ENCODE peak calls at places on chromosomes 11 and 22, in eight cellular contexts. I is kidney, H is Peyer's patch, J is breast epithelium, O is upper lobe of right lung, S is uterus, F is neural progenitor cell, Z is cardiac muscle cell. M is an unnamed sample.

GRCh38 chr11:35073691-35074382 is 65.1 kb upstream of the CD44 start:
- DNase-seq in S (no peak), J (no peak), H (no peak), Z (no peak), I (no peak), F (no peak), O (no peak), M (no peak)

GRCh38 chr22:23156286-23156685 is 11.0 kb downstream of the RAB36 start:
- DNase-seq in Z (no peak), H (no peak), I (no peak), S (no peak), F (no peak), O (no peak), J (no peak), M (no peak)

GRCh38 chr22:49705631-49706352 is 121.9 kb downstream of the BRD1 start:
- DNase-seq in Z (no peak), J (no peak), I (no peak), H (no peak), F (no peak), O (no peak), S (no peak), M (no peak)

GRCh38 chr11:16346975-16347374 is 9.4 kb downstream of the SOX6 start:
- DNase-seq in J (no peak), F (no peak), O (no peak), H (no peak), S (no peak), I (no peak), Z (no peak), M (no peak)

GRCh38 chr11:96307748-96308133 is 35.3 kb downstream of the MAML2 start:
- DNase-seq in H (no peak), S (no peak), F (no peak), I (no peak), J (no peak), O (no peak), Z (peak; percentile 90), M (no peak)

GRCh38 chr11:117876341-117877119 is at the start of gene FXYD6:
- DNase-seq in S (peak; percentile 81), F (peak; percentile 92), I (peak; percentile 94), H (no peak), O (peak; percentile 74), Z (peak; percentile 40), J (no peak), M (no peak)

GRCh38 chr22:48744283-48744641 is 1083.4 kb downstream of the BRD1 start:
- DNase-seq in I (no peak), S (no peak), Z (no peak), O (peak; percentile 53), H (no peak), F (no peak), J (peak; percentile 3), M (no peak)

GRCh38 chr11:89205378-89205777 is 27.7 kb downstream of the TYR start:
- DNase-seq in I (no peak), Z (no peak), F (no peak), J (no peak), O (no peak), S (no peak), H (no peak), M (no peak)

GRCh38 chr22:32331236-32331917 is 26.3 kb upstream of the RFPL3 start:
- DNase-seq in S (no peak), J (no peak), F (no peak), H (no peak), Z (no peak), I (no peak), O (peak; percentile 52), M (no peak)

GRCh38 chr22:26079009-26079408 is 90.3 kb upstream of the SEZ6L start:
- DNase-seq in H (no peak), J (no peak), S (no peak), O (no peak), F (peak; percentile 58), I (no peak), Z (no peak), M (no peak)

GRCh38 chr11:19444231-19444630 is 203.5 kb upstream of the E2F8 start:
- DNase-seq in J (no peak), S (no peak), Z (peak; percentile 74), F (no peak), O (no peak), H (no peak), I (no peak), M (no peak)

GRCh38 chr11:117443269-117444186 is 115.9 kb downstream of the CEP164 start:
- DNase-seq in F (peak; percentile 88), S (no peak), Z (peak; percentile 57), I (peak; percentile 81), J (no peak), O (peak; percentile 72), H (no peak), M (no peak)

GRCh38 chr11:76841923-76842452 is 18.7 kb upstream of the ACER3 start:
- DNase-seq in O (no peak), J (no peak), Z (no peak), F (no peak), S (no peak), H (no peak), I (no peak), M (no peak)

GRCh38 chr22:41656515-41656914 is 32.2 kb downstream of the SNU13 start:
- DNase-seq in H (no peak), F (no peak), I (no peak), O (no peak), S (no peak), J (no peak), Z (peak; percentile 14), M (no peak)

GRCh38 chr22:37630839-37631435 is 8.5 kb upstream of the SH3BP1 start:
- DNase-seq in J (no peak), H (no peak), S (no peak), F (no peak), Z (peak; percentile 55), I (no peak), O (no peak), M (no peak)

GRCh38 chr11:64226507-64227051 is 505 bp downstream of the NUDT22 start:
- DNase-seq in F (no peak), S (peak; percentile 43), I (peak; percentile 91), Z (no peak), O (peak; percentile 87), J (no peak), H (peak; percentile 85), M (peak; percentile 51)

GRCh38 chr11:74905326-74905725 is 43.6 kb downstream of the XRRA1 start:
- DNase-seq in Z (peak; percentile 50), O (no peak), H (no peak), F (no peak), S (no peak), I (no peak), J (no peak), M (no peak)

GRCh38 chr22:20052309-20053250 is 27.5 kb upstream of the DGCR8 start:
- DNase-seq in I (no peak), S (no peak), O (no peak), Z (no peak), H (no peak), J (no peak), F (no peak), M (no peak)

GRCh38 chr11:114624455-114625207 is 29.0 kb upstream of the NXPE4 start:
- DNase-seq in O (no peak), I (no peak), F (no peak), H (no peak), J (no peak), S (no peak), Z (no peak), M (no peak)

GRCh38 chr22:37492428-37493344 is 6.5 kb upstream of the MFNG start:
- DNase-seq in F (peak; percentile 70), J (no peak), Z (peak; percentile 67), H (peak; percentile 40), O (peak; percentile 63), I (no peak), S (no peak), M (peak; percentile 39)

GRCh38 chr11:3106736-3107524 is 49.7 kb upstream of the CARS1 start:
- DNase-seq in S (peak; percentile 13), H (no peak), Z (no peak), I (peak; percentile 60), F (no peak), O (peak; percentile 48), J (no peak), M (no peak)

GRCh38 chr11:61607920-61608599 is 27.2 kb upstream of the SYT7 start:
- DNase-seq in H (no peak), O (no peak), S (no peak), Z (no peak), J (no peak), I (no peak), F (no peak), M (no peak)
- H3K27ac ChIP-seq in H (peak overlapping the region; percentile 31), O (no peak overlapping the region), S (no peak overlapping the region), Z (no peak overlapping the region), J (peak overlapping the region; percentile 80), I (no peak overlapping the region), F (no peak overlapping the region), M (no peak overlapping the region)

DNA sequence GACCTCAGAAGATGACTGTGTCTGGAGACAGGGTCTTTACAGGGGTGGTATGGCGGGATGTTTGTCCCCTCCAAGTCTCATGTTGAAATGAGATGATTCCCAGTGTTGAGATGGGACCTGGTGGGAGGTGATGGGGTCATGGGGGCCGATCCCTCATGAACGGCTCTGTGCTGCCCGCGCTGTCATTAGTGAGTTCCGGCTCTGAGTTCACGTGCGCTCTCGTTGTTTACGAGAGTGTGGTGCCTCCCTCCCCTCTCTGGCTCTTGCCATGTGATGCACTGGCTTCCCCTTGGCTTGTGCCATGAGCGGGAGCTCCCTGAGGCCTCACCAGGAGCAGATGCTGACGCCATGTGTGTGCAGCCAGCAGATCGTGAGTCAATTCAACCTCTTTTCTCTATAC is 830.8 kb downstream of the TBC1D22A start:
- DNase-seq in O (peak; percentile 31), I (no peak), Z (no peak), H (no peak), J (no peak), F (no peak), S (no peak), M (no peak)
- TF ChIP-seq CTCF in O (no peak), I (no peak), Z (no peak), H (no peak), J (no peak), F (no peak), S (no peak), M (no peak)

GRCh38 chr11:134843735-134844134 is 431.7 kb upstream of the B3GAT1 start:
- DNase-seq in O (no peak), I (no peak), Z (no peak), F (no peak), H (no peak), J (no peak), S (no peak), M (no peak)
- H3K9me3 ChIP-seq in O (no peaks in the 10 kb centered on the region), I (no peaks in the 10 kb centered on the region), Z (no peaks in the 10 kb centered on the region), F (no peaks in the 10 kb centered on the region), H (no peaks in the 10 kb centered on the region), J (no peaks in the 10 kb centered on the region), S (no peaks in the 10 kb centered on the region), M (no peaks in the 10 kb centered on the region)

GRCh38 chr11:120827820-120828219 is 196.1 kb upstream of the TBCEL start:
- DNase-seq in Z (no peak), F (no peak), J (no peak), O (no peak), I (no peak), H (no peak), S (no peak), M (no peak)
- H3K27ac ChIP-seq in Z (no peak overlapping the region), F (no peak overlapping the region), J (no peak overlapping the region), O (no peak overlapping the region), I (no peak overlapping the region), H (no peak overlapping the region), S (no peak overlapping the region), M (no peak overlapping the region)

DNA sequence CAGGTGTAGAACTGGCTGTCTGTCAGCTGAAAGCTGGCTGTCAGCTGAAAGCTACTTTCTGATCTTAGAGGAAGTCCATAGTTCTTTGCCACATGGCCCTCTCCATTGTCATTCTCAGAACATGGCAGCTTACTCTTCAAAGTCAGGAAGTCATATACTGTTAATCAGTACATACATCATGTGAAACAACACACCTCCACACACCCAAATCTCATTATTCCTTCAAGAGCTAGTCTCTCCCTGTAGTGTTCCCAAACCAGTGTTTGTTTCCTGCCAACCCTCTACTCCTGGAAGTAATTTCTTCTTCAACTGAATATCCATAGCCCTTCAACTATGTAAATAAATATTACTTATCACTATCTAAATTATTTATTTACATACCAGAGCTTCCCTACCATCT is 58.9 kb downstream of the OR5AK2 start:
- DNase-seq in Z (no peak), J (no peak), I (no peak), H (no peak), S (no peak), O (no peak), F (no peak), M (no peak)
- TF ChIP-seq CTCF in Z (no peak), J (no peak), I (no peak), H (no peak), S (no peak), O (no peak), F (no peak), M (no peak)